ENCODE peak calls at places on chromosomes 11 and 22, in nine cellular contexts. One of them, this sample, is unnamed.

GRCh38 chr11:1305063-1305495 is 4.4 kb downstream of the TOLLIP start:
- DNase-seq in caudate nucleus: no peak
- DNase-seq in tibial artery: no peak
- DNase-seq in sigmoid colon: no peak
- DNase-seq in psoas muscle: no peak
- DNase-seq in esophagus squamous epithelium: no peak
- DNase-seq in WERI-Rb-1: no peak
- DNase-seq in small intestine: no peak
- DNase-seq in CD8-positive, alpha-beta memory T cell: no peak
- DNase-seq in this sample: no peak

GRCh38 chr22:49670610-49671330 is 156.9 kb downstream of the BRD1 start:
- DNase-seq in caudate nucleus: no peak
- DNase-seq in tibial artery: peak; percentile 61
- DNase-seq in sigmoid colon: peak; percentile 56
- DNase-seq in psoas muscle: no peak
- DNase-seq in esophagus squamous epithelium: no peak
- DNase-seq in WERI-Rb-1: peak; percentile 68
- DNase-seq in small intestine: no peak
- DNase-seq in CD8-positive, alpha-beta memory T cell: peak; percentile 3
- DNase-seq in this sample: peak; percentile 29

GRCh38 chr22:35900483-35901168 is 128.0 kb downstream of the RBFOX2 start:
- DNase-seq in caudate nucleus: no peak
- DNase-seq in tibial artery: no peak
- DNase-seq in sigmoid colon: no peak
- DNase-seq in psoas muscle: no peak
- DNase-seq in esophagus squamous epithelium: no peak
- DNase-seq in WERI-Rb-1: no peak
- DNase-seq in small intestine: no peak
- DNase-seq in CD8-positive, alpha-beta memory T cell: no peak
- DNase-seq in this sample: peak; percentile 48

GRCh38 chr11:70582886-70583641 is 184.7 kb downstream of the CTTN start:
- DNase-seq in caudate nucleus: no peak
- DNase-seq in tibial artery: peak; percentile 53
- DNase-seq in sigmoid colon: peak; percentile 41
- DNase-seq in psoas muscle: peak; percentile 12
- DNase-seq in esophagus squamous epithelium: no peak
- DNase-seq in WERI-Rb-1: no peak
- DNase-seq in small intestine: no peak
- DNase-seq in CD8-positive, alpha-beta memory T cell: no peak
- DNase-seq in this sample: no peak

GRCh38 chr11:39810358-39810757 is 1649.1 kb downstream of the LRRC4C start:
- DNase-seq in caudate nucleus: no peak
- DNase-seq in tibial artery: no peak
- DNase-seq in sigmoid colon: no peak
- DNase-seq in psoas muscle: no peak
- DNase-seq in esophagus squamous epithelium: no peak
- DNase-seq in WERI-Rb-1: no peak
- DNase-seq in small intestine: no peak
- DNase-seq in CD8-positive, alpha-beta memory T cell: no peak
- DNase-seq in this sample: no peak

GRCh38 chr22:31488346-31488883 is 1.2 kb downstream of the EIF4ENIF1 start:
- DNase-seq in caudate nucleus: no peak
- DNase-seq in tibial artery: no peak
- DNase-seq in sigmoid colon: no peak
- DNase-seq in psoas muscle: no peak
- DNase-seq in esophagus squamous epithelium: no peak
- DNase-seq in WERI-Rb-1: no peak
- DNase-seq in small intestine: no peak
- DNase-seq in CD8-positive, alpha-beta memory T cell: no peak
- DNase-seq in this sample: no peak

GRCh38 chr11:575324-575995 is 810 bp upstream of the PHRF1 start:
- DNase-seq in caudate nucleus: no peak
- DNase-seq in tibial artery: no peak
- DNase-seq in sigmoid colon: no peak
- DNase-seq in psoas muscle: no peak
- DNase-seq in esophagus squamous epithelium: no peak
- DNase-seq in WERI-Rb-1: peak; percentile 76
- DNase-seq in small intestine: peak; percentile 82
- DNase-seq in CD8-positive, alpha-beta memory T cell: no peak
- DNase-seq in this sample: peak; percentile 42

GRCh38 chr11:68683086-68683951 is 1.0 kb upstream of the GAL start:
- DNase-seq in caudate nucleus: no peak
- DNase-seq in tibial artery: no peak
- DNase-seq in sigmoid colon: peak; percentile 50
- DNase-seq in psoas muscle: no peak
- DNase-seq in esophagus squamous epithelium: no peak
- DNase-seq in WERI-Rb-1: no peak
- DNase-seq in small intestine: no peak
- DNase-seq in CD8-positive, alpha-beta memory T cell: no peak
- DNase-seq in this sample: no peak

GRCh38 chr11:57800444-57801184 is 39.0 kb downstream of the CTNND1 start:
- DNase-seq in caudate nucleus: no peak
- DNase-seq in tibial artery: no peak
- DNase-seq in sigmoid colon: no peak
- DNase-seq in psoas muscle: no peak
- DNase-seq in esophagus squamous epithelium: no peak
- DNase-seq in WERI-Rb-1: peak; percentile 15
- DNase-seq in small intestine: peak; percentile 83
- DNase-seq in CD8-positive, alpha-beta memory T cell: peak; percentile 65
- DNase-seq in this sample: no peak

GRCh38 chr11:68261006-68261405 is 10.8 kb downstream of the C11orf24 start:
- DNase-seq in caudate nucleus: peak; percentile 41
- DNase-seq in tibial artery: no peak
- DNase-seq in sigmoid colon: no peak
- DNase-seq in psoas muscle: no peak
- DNase-seq in esophagus squamous epithelium: no peak
- DNase-seq in WERI-Rb-1: no peak
- DNase-seq in small intestine: no peak
- DNase-seq in CD8-positive, alpha-beta memory T cell: no peak
- DNase-seq in this sample: no peak

GRCh38 chr11:24163146-24163545 is 333.7 kb upstream of the LUZP2 start:
- DNase-seq in caudate nucleus: no peak
- DNase-seq in tibial artery: no peak
- DNase-seq in sigmoid colon: no peak
- DNase-seq in psoas muscle: no peak
- DNase-seq in esophagus squamous epithelium: no peak
- DNase-seq in WERI-Rb-1: no peak
- DNase-seq in small intestine: no peak
- DNase-seq in CD8-positive, alpha-beta memory T cell: no peak
- DNase-seq in this sample: no peak

GRCh38 chr11:111736191-111736590 is 30.0 kb downstream of the PPP2R1B start:
- DNase-seq in caudate nucleus: no peak
- DNase-seq in tibial artery: no peak
- DNase-seq in sigmoid colon: no peak
- DNase-seq in psoas muscle: no peak
- DNase-seq in esophagus squamous epithelium: no peak
- DNase-seq in WERI-Rb-1: no peak
- DNase-seq in small intestine: no peak
- DNase-seq in CD8-positive, alpha-beta memory T cell: no peak
- DNase-seq in this sample: no peak

GRCh38 chr11:46315033-46315738 is 32.1 kb upstream of the DGKZ start:
- DNase-seq in caudate nucleus: no peak
- DNase-seq in tibial artery: no peak
- DNase-seq in sigmoid colon: peak; percentile 78
- DNase-seq in psoas muscle: peak; percentile 73
- DNase-seq in esophagus squamous epithelium: no peak
- DNase-seq in WERI-Rb-1: peak; percentile 88
- DNase-seq in small intestine: peak; percentile 70
- DNase-seq in CD8-positive, alpha-beta memory T cell: peak; percentile 65
- DNase-seq in this sample: peak; percentile 86

GRCh38 chr11:46315783-46316563 is 31.3 kb upstream of the DGKZ start:
- DNase-seq in caudate nucleus: no peak
- DNase-seq in tibial artery: no peak
- DNase-seq in sigmoid colon: no peak
- DNase-seq in psoas muscle: no peak
- DNase-seq in esophagus squamous epithelium: no peak
- DNase-seq in WERI-Rb-1: no peak
- DNase-seq in small intestine: peak; percentile 75
- DNase-seq in CD8-positive, alpha-beta memory T cell: no peak
- DNase-seq in this sample: no peak

GRCh38 chr11:46321757-46322156 is 25.5 kb upstream of the DGKZ start:
- DNase-seq in caudate nucleus: no peak
- DNase-seq in tibial artery: no peak
- DNase-seq in sigmoid colon: no peak
- DNase-seq in psoas muscle: no peak
- DNase-seq in esophagus squamous epithelium: no peak
- DNase-seq in WERI-Rb-1: no peak
- DNase-seq in small intestine: no peak
- DNase-seq in CD8-positive, alpha-beta memory T cell: no peak
- DNase-seq in this sample: no peak

GRCh38 chr11:46322759-46323158 is 24.5 kb upstream of the DGKZ start:
- DNase-seq in caudate nucleus: no peak
- DNase-seq in tibial artery: no peak
- DNase-seq in sigmoid colon: no peak
- DNase-seq in psoas muscle: no peak
- DNase-seq in esophagus squamous epithelium: no peak
- DNase-seq in WERI-Rb-1: peak; percentile 44
- DNase-seq in small intestine: peak; percentile 35
- DNase-seq in CD8-positive, alpha-beta memory T cell: no peak
- DNase-seq in this sample: peak; percentile 57

GRCh38 chr11:46319074-46319453 is 28.2 kb upstream of the DGKZ start:
- DNase-seq in caudate nucleus: no peak
- DNase-seq in tibial artery: no peak
- DNase-seq in sigmoid colon: no peak
- DNase-seq in psoas muscle: no peak
- DNase-seq in esophagus squamous epithelium: no peak
- DNase-seq in WERI-Rb-1: no peak
- DNase-seq in small intestine: no peak
- DNase-seq in CD8-positive, alpha-beta memory T cell: no peak
- DNase-seq in this sample: no peak
- H3K27ac ChIP-seq in caudate nucleus: no peak overlapping the region
- H3K27ac ChIP-seq in tibial artery: no peak overlapping the region
- H3K27ac ChIP-seq in sigmoid colon: peak overlapping the region; percentile 20
- H3K27ac ChIP-seq in psoas muscle: no peak overlapping the region
- H3K27ac ChIP-seq in esophagus squamous epithelium: no peak overlapping the region
- H3K27ac ChIP-seq in WERI-Rb-1: peak overlapping the region; percentile 80
- H3K27ac ChIP-seq in small intestine: no peak overlapping the region
- H3K27ac ChIP-seq in CD8-positive, alpha-beta memory T cell: no peak overlapping the region
- H3K27ac ChIP-seq in this sample: no peak overlapping the region

GRCh38 chr11:117095301-117096139 is 2.7 kb downstream of the SIK3 start:
- DNase-seq in caudate nucleus: no peak
- DNase-seq in tibial artery: no peak
- DNase-seq in sigmoid colon: no peak
- DNase-seq in psoas muscle: no peak
- DNase-seq in esophagus squamous epithelium: no peak
- DNase-seq in WERI-Rb-1: no peak
- DNase-seq in small intestine: no peak
- DNase-seq in CD8-positive, alpha-beta memory T cell: peak; percentile 38
- DNase-seq in this sample: peak; percentile 55
- H3K27ac ChIP-seq in caudate nucleus: peak overlapping the region; percentile 98
- H3K27ac ChIP-seq in tibial artery: peak overlapping the region; percentile 94
- H3K27ac ChIP-seq in sigmoid colon: peak overlapping the region; percentile 99
- H3K27ac ChIP-seq in psoas muscle: peak overlapping the region; percentile 93
- H3K27ac ChIP-seq in esophagus squamous epithelium: peak overlapping the region; percentile 92
- H3K27ac ChIP-seq in WERI-Rb-1: no peak overlapping the region
- H3K27ac ChIP-seq in small intestine: peak overlapping the region; percentile 71
- H3K27ac ChIP-seq in CD8-positive, alpha-beta memory T cell: peak overlapping the region; percentile 94
- H3K27ac ChIP-seq in this sample: peak overlapping the region; percentile 43

DNA sequence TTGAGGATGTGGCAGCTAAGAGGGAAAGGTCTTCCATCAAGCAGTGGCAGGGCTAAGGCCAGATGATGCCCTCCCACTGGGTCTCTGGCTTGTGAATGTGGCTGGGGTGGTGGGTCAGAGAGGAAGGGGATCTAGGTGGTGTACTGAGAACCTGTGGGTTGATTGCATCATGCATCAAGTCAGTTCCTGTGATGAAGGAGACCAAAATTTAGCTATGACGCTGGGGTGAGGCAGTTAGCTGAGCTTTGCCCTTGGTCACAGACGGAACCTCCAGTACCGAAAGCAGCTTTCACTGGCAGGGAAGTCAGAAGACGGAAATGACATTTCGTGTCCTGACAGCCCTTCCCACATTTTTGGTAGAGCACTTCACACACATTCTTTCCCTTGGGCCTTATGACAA is 20.7 kb downstream of the ATG16L2 start:
- DNase-seq in caudate nucleus: no peak
- DNase-seq in tibial artery: peak; percentile 83
- DNase-seq in sigmoid colon: no peak
- DNase-seq in psoas muscle: no peak
- DNase-seq in esophagus squamous epithelium: no peak
- DNase-seq in WERI-Rb-1: no peak
- DNase-seq in small intestine: no peak
- DNase-seq in CD8-positive, alpha-beta memory T cell: no peak
- DNase-seq in this sample: no peak
- H3K27ac ChIP-seq in caudate nucleus: peak overlapping the region; percentile 85
- H3K27ac ChIP-seq in tibial artery: peak overlapping the region; percentile 94
- H3K27ac ChIP-seq in sigmoid colon: peak overlapping the region; percentile 49
- H3K27ac ChIP-seq in psoas muscle: peak overlapping the region; percentile 72
- H3K27ac ChIP-seq in esophagus squamous epithelium: peak overlapping the region; percentile 71
- H3K27ac ChIP-seq in WERI-Rb-1: no peak overlapping the region
- H3K27ac ChIP-seq in small intestine: peak overlapping the region; percentile 77
- H3K27ac ChIP-seq in CD8-positive, alpha-beta memory T cell: no peak overlapping the region
- H3K27ac ChIP-seq in this sample: no peak overlapping the region

DNA sequence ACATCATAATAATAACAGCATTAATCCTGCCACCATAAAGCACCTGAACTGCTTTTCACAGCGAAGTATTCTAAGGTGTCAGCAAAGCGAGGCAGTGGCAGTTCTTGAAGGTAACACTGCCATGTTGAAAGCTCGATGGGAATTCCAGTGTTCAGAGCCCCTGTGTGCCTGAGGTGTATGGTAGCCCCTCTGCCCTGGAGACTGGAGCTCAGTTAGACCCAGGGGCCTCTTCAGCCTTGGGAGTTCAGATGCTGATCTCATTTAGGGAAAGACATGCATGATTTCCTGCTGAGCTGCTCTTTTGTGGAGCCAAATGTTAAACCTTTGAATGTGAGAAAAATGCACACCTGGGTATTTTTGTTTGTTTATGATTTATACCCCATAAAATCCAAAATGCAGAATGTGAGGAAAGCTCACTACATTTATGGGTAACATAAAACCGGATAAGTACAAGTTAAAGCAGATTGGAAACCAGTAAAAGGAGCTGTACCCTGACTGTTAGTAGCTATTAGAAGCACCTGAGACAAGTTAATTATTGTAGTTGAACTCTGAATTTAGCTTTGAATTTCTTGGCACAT is 87.4 kb upstream of the RASSF10 start:
- DNase-seq in caudate nucleus: no peak
- DNase-seq in tibial artery: no peak
- DNase-seq in sigmoid colon: no peak
- DNase-seq in psoas muscle: no peak
- DNase-seq in esophagus squamous epithelium: no peak
- DNase-seq in WERI-Rb-1: no peak
- DNase-seq in small intestine: no peak
- DNase-seq in CD8-positive, alpha-beta memory T cell: no peak
- DNase-seq in this sample: no peak
- H3K27ac ChIP-seq in caudate nucleus: no peak overlapping the region
- H3K27ac ChIP-seq in tibial artery: no peak overlapping the region
- H3K27ac ChIP-seq in sigmoid colon: no peak overlapping the region
- H3K27ac ChIP-seq in psoas muscle: no peak overlapping the region
- H3K27ac ChIP-seq in esophagus squamous epithelium: no peak overlapping the region
- H3K27ac ChIP-seq in WERI-Rb-1: no peak overlapping the region
- H3K27ac ChIP-seq in small intestine: no peak overlapping the region
- H3K27ac ChIP-seq in CD8-positive, alpha-beta memory T cell: no peak overlapping the region
- H3K27ac ChIP-seq in this sample: no peak overlapping the region